ENCODE peak calls at places on chromosomes 3 and 15, in five cellular contexts. One of them, this sample, is unnamed.

GRCh38 chr3:10023587-10024310 is 2.5 kb upstream of the FANCD2 start:
- DNase-seq in activated CD4-positive, alpha-beta T cell treated with anti-CD3 and anti-CD28 coated beads, Interleukin-2, amount 50 U/mL, for 24 hours: no peak
- DNase-seq in HS-5: peak
- DNase-seq in NCI-H2081: no peak
- DNase-seq in OCI-LY7: no peak
- DNase-seq in this sample: no peak

GRCh38 chr3:123733341-123733740 is 148.5 kb upstream of the HACD2 start:
- DNase-seq in HS-5: no peak
- DNase-seq in activated CD4-positive, alpha-beta T cell treated with anti-CD3 and anti-CD28 coated beads, Interleukin-2, amount 50 U/mL, for 24 hours: no peak
- DNase-seq in NCI-H2081: no peak
- DNase-seq in OCI-LY7: no peak
- DNase-seq in this sample: no peak

GRCh38 chr15:43881944-43882343 is 55.1 kb downstream of the WDR76 start:
- DNase-seq in HS-5: no peak
- DNase-seq in OCI-LY7: no peak
- DNase-seq in NCI-H2081: no peak
- DNase-seq in activated CD4-positive, alpha-beta T cell treated with anti-CD3 and anti-CD28 coated beads, Interleukin-2, amount 50 U/mL, for 24 hours: no peak
- DNase-seq in this sample: no peak

GRCh38 chr3:131995936-131996335 is 38.9 kb downstream of the CPNE4 start:
- DNase-seq in OCI-LY7: no peak
- DNase-seq in HS-5: no peak
- DNase-seq in NCI-H2081: no peak
- DNase-seq in activated CD4-positive, alpha-beta T cell treated with anti-CD3 and anti-CD28 coated beads, Interleukin-2, amount 50 U/mL, for 24 hours: no peak
- DNase-seq in this sample: no peak

GRCh38 chr15:74664028-74664616 is 31.7 kb downstream of the EDC3 start:
- DNase-seq in activated CD4-positive, alpha-beta T cell treated with anti-CD3 and anti-CD28 coated beads, Interleukin-2, amount 50 U/mL, for 24 hours: no peak
- DNase-seq in NCI-H2081: peak
- DNase-seq in OCI-LY7: no peak
- DNase-seq in HS-5: no peak
- DNase-seq in this sample: no peak

GRCh38 chr3:87359807-87360206 is 83.4 kb upstream of the POU1F1 start:
- DNase-seq in NCI-H2081: no peak
- DNase-seq in OCI-LY7: no peak
- DNase-seq in activated CD4-positive, alpha-beta T cell treated with anti-CD3 and anti-CD28 coated beads, Interleukin-2, amount 50 U/mL, for 24 hours: no peak
- DNase-seq in HS-5: no peak
- DNase-seq in this sample: no peak

GRCh38 chr3:36944012-36944640 is 728 bp downstream of the TRANK1 start:
- DNase-seq in OCI-LY7: peak
- DNase-seq in HS-5: peak
- DNase-seq in activated CD4-positive, alpha-beta T cell treated with anti-CD3 and anti-CD28 coated beads, Interleukin-2, amount 50 U/mL, for 24 hours: peak
- DNase-seq in NCI-H2081: peak
- DNase-seq in this sample: no peak

GRCh38 chr3:14730703-14731102 is 55.8 kb downstream of the C3orf20 start:
- DNase-seq in NCI-H2081: no peak
- DNase-seq in HS-5: no peak
- DNase-seq in activated CD4-positive, alpha-beta T cell treated with anti-CD3 and anti-CD28 coated beads, Interleukin-2, amount 50 U/mL, for 24 hours: no peak
- DNase-seq in OCI-LY7: no peak
- DNase-seq in this sample: no peak

GRCh38 chr3:72664576-72664975 is 183.7 kb downstream of the SHQ1 start:
- DNase-seq in NCI-H2081: no peak
- DNase-seq in activated CD4-positive, alpha-beta T cell treated with anti-CD3 and anti-CD28 coated beads, Interleukin-2, amount 50 U/mL, for 24 hours: no peak
- DNase-seq in OCI-LY7: no peak
- DNase-seq in HS-5: no peak
- DNase-seq in this sample: no peak

GRCh38 chr3:21509706-21510105 is 241.3 kb downstream of the ZNF385D start:
- DNase-seq in HS-5: no peak
- DNase-seq in NCI-H2081: no peak
- DNase-seq in activated CD4-positive, alpha-beta T cell treated with anti-CD3 and anti-CD28 coated beads, Interleukin-2, amount 50 U/mL, for 24 hours: no peak
- DNase-seq in OCI-LY7: no peak
- DNase-seq in this sample: no peak

GRCh38 chr3:140391041-140391440 is 286.8 kb upstream of the TRIM42 start:
- DNase-seq in NCI-H2081: no peak
- DNase-seq in OCI-LY7: no peak
- DNase-seq in HS-5: no peak
- DNase-seq in activated CD4-positive, alpha-beta T cell treated with anti-CD3 and anti-CD28 coated beads, Interleukin-2, amount 50 U/mL, for 24 hours: no peak
- DNase-seq in this sample: no peak

GRCh38 chr3:11567516-11568467 is 75.9 kb downstream of the VGLL4 start:
- DNase-seq in HS-5: peak
- DNase-seq in OCI-LY7: no peak
- DNase-seq in activated CD4-positive, alpha-beta T cell treated with anti-CD3 and anti-CD28 coated beads, Interleukin-2, amount 50 U/mL, for 24 hours: no peak
- DNase-seq in NCI-H2081: no peak
- DNase-seq in this sample: no peak

GRCh38 chr3:110070539-110070916 is 733.2 kb upstream of the DPPA4 start:
- DNase-seq in NCI-H2081: no peak
- DNase-seq in HS-5: no peak
- DNase-seq in OCI-LY7: no peak
- DNase-seq in activated CD4-positive, alpha-beta T cell treated with anti-CD3 and anti-CD28 coated beads, Interleukin-2, amount 50 U/mL, for 24 hours: no peak
- DNase-seq in this sample: no peak

GRCh38 chr15:63896336-63897115 is 62.8 kb upstream of the HERC1 start:
- DNase-seq in OCI-LY7: no peak
- DNase-seq in NCI-H2081: no peak
- DNase-seq in HS-5: peak
- DNase-seq in activated CD4-positive, alpha-beta T cell treated with anti-CD3 and anti-CD28 coated beads, Interleukin-2, amount 50 U/mL, for 24 hours: no peak
- DNase-seq in this sample: no peak

GRCh38 chr3:46946856-46947544 is 29.5 kb downstream of the CCDC12 start:
- DNase-seq in OCI-LY7: no peak
- DNase-seq in NCI-H2081: peak
- DNase-seq in HS-5: no peak
- DNase-seq in activated CD4-positive, alpha-beta T cell treated with anti-CD3 and anti-CD28 coated beads, Interleukin-2, amount 50 U/mL, for 24 hours: no peak
- DNase-seq in this sample: no peak

GRCh38 chr3:75042941-75043340 is 428.5 kb upstream of the CNTN3 start:
- DNase-seq in activated CD4-positive, alpha-beta T cell treated with anti-CD3 and anti-CD28 coated beads, Interleukin-2, amount 50 U/mL, for 24 hours: no peak
- DNase-seq in OCI-LY7: no peak
- DNase-seq in HS-5: no peak
- DNase-seq in NCI-H2081: no peak
- DNase-seq in this sample: no peak

GRCh38 chr15:30990451-30991300 is 752 bp downstream of the MTMR10 start:
- DNase-seq in OCI-LY7: peak
- DNase-seq in HS-5: peak
- DNase-seq in NCI-H2081: no peak
- DNase-seq in activated CD4-positive, alpha-beta T cell treated with anti-CD3 and anti-CD28 coated beads, Interleukin-2, amount 50 U/mL, for 24 hours: no peak
- DNase-seq in this sample: no peak

GRCh38 chr3:155032918-155033317 is 47.2 kb upstream of the MME start:
- DNase-seq in activated CD4-positive, alpha-beta T cell treated with anti-CD3 and anti-CD28 coated beads, Interleukin-2, amount 50 U/mL, for 24 hours: no peak
- DNase-seq in OCI-LY7: no peak
- DNase-seq in NCI-H2081: no peak
- DNase-seq in HS-5: peak
- DNase-seq in this sample: no peak

GRCh38 chr3:38126121-38126892 is 10.6 kb downstream of the ACAA1 start:
- DNase-seq in OCI-LY7: no peak
- DNase-seq in HS-5: no peak
- DNase-seq in NCI-H2081: no peak
- DNase-seq in activated CD4-positive, alpha-beta T cell treated with anti-CD3 and anti-CD28 coated beads, Interleukin-2, amount 50 U/mL, for 24 hours: no peak
- DNase-seq in this sample: no peak

GRCh38 chr3:102936511-102936910 is 501.7 kb downstream of the ZPLD1 start:
- DNase-seq in HS-5: peak
- DNase-seq in activated CD4-positive, alpha-beta T cell treated with anti-CD3 and anti-CD28 coated beads, Interleukin-2, amount 50 U/mL, for 24 hours: no peak
- DNase-seq in OCI-LY7: no peak
- DNase-seq in NCI-H2081: no peak
- DNase-seq in this sample: no peak

GRCh38 chr15:77940548-77940947 is 137.0 kb downstream of the TBC1D2B start:
- DNase-seq in HS-5: no peak
- DNase-seq in NCI-H2081: no peak
- DNase-seq in activated CD4-positive, alpha-beta T cell treated with anti-CD3 and anti-CD28 coated beads, Interleukin-2, amount 50 U/mL, for 24 hours: no peak
- DNase-seq in OCI-LY7: no peak
- DNase-seq in this sample: no peak

GRCh38 chr3:9168230-9168629 is 81.2 kb downstream of the SRGAP3 start:
- DNase-seq in HS-5: no peak
- DNase-seq in NCI-H2081: no peak
- DNase-seq in OCI-LY7: peak
- DNase-seq in activated CD4-positive, alpha-beta T cell treated with anti-CD3 and anti-CD28 coated beads, Interleukin-2, amount 50 U/mL, for 24 hours: no peak
- DNase-seq in this sample: no peak

GRCh38 chr15:101533371-101534140 is 44.0 kb upstream of the PCSK6 start:
- DNase-seq in NCI-H2081: no peak
- DNase-seq in HS-5: no peak
- DNase-seq in activated CD4-positive, alpha-beta T cell treated with anti-CD3 and anti-CD28 coated beads, Interleukin-2, amount 50 U/mL, for 24 hours: no peak
- DNase-seq in OCI-LY7: no peak
- DNase-seq in this sample: no peak

GRCh38 chr15:75225951-75226732 is 24.5 kb downstream of the C15orf39 start:
- DNase-seq in activated CD4-positive, alpha-beta T cell treated with anti-CD3 and anti-CD28 coated beads, Interleukin-2, amount 50 U/mL, for 24 hours: no peak
- DNase-seq in OCI-LY7: no peak
- DNase-seq in NCI-H2081: no peak
- DNase-seq in HS-5: no peak
- DNase-seq in this sample: no peak

GRCh38 chr15:68479406-68479805 is 47.4 kb upstream of the ITGA11 start:
- DNase-seq in HS-5: no peak
- DNase-seq in activated CD4-positive, alpha-beta T cell treated with anti-CD3 and anti-CD28 coated beads, Interleukin-2, amount 50 U/mL, for 24 hours: no peak
- DNase-seq in OCI-LY7: no peak
- DNase-seq in NCI-H2081: no peak
- DNase-seq in this sample: no peak

GRCh38 chr3:184295771-184296170 is 3.3 kb upstream of the PSMD2 start:
- DNase-seq in NCI-H2081: peak
- DNase-seq in OCI-LY7: no peak
- DNase-seq in HS-5: no peak
- DNase-seq in activated CD4-positive, alpha-beta T cell treated with anti-CD3 and anti-CD28 coated beads, Interleukin-2, amount 50 U/mL, for 24 hours: no peak
- DNase-seq in this sample: peak

GRCh38 chr15:25568751-25569150 is 129.9 kb upstream of the UBE3A start:
- DNase-seq in activated CD4-positive, alpha-beta T cell treated with anti-CD3 and anti-CD28 coated beads, Interleukin-2, amount 50 U/mL, for 24 hours: no peak
- DNase-seq in OCI-LY7: no peak
- DNase-seq in HS-5: no peak
- DNase-seq in NCI-H2081: no peak
- DNase-seq in this sample: no peak

GRCh38 chr3:16720367-16720766 is 115.1 kb upstream of the DAZL start:
- DNase-seq in OCI-LY7: no peak
- DNase-seq in activated CD4-positive, alpha-beta T cell treated with anti-CD3 and anti-CD28 coated beads, Interleukin-2, amount 50 U/mL, for 24 hours: no peak
- DNase-seq in NCI-H2081: no peak
- DNase-seq in HS-5: no peak
- DNase-seq in this sample: no peak

GRCh38 chr3:186002884-186003472 is 65.2 kb upstream of the TRA2B start:
- DNase-seq in HS-5: no peak
- DNase-seq in activated CD4-positive, alpha-beta T cell treated with anti-CD3 and anti-CD28 coated beads, Interleukin-2, amount 50 U/mL, for 24 hours: no peak
- DNase-seq in OCI-LY7: peak
- DNase-seq in NCI-H2081: no peak
- DNase-seq in this sample: no peak

GRCh38 chr15:63381301-63382192 is at the start of gene CA12:
- DNase-seq in HS-5: no peak
- DNase-seq in NCI-H2081: peak
- DNase-seq in activated CD4-positive, alpha-beta T cell treated with anti-CD3 and anti-CD28 coated beads, Interleukin-2, amount 50 U/mL, for 24 hours: no peak
- DNase-seq in OCI-LY7: no peak
- DNase-seq in this sample: no peak

GRCh38 chr15:85333132-85333831 is 47.1 kb upstream of the AKAP13 start:
- DNase-seq in activated CD4-positive, alpha-beta T cell treated with anti-CD3 and anti-CD28 coated beads, Interleukin-2, amount 50 U/mL, for 24 hours: no peak
- DNase-seq in NCI-H2081: no peak
- DNase-seq in OCI-LY7: no peak
- DNase-seq in HS-5: no peak
- DNase-seq in this sample: no peak

GRCh38 chr15:38374477-38374876 is 79.5 kb upstream of the FAM98B start:
- DNase-seq in HS-5: no peak
- DNase-seq in activated CD4-positive, alpha-beta T cell treated with anti-CD3 and anti-CD28 coated beads, Interleukin-2, amount 50 U/mL, for 24 hours: no peak
- DNase-seq in OCI-LY7: no peak
- DNase-seq in NCI-H2081: no peak
- DNase-seq in this sample: no peak

GRCh38 chr3:45280971-45281370 is 54.9 kb upstream of the TMEM158 start:
- DNase-seq in NCI-H2081: no peak
- DNase-seq in activated CD4-positive, alpha-beta T cell treated with anti-CD3 and anti-CD28 coated beads, Interleukin-2, amount 50 U/mL, for 24 hours: no peak
- DNase-seq in HS-5: no peak
- DNase-seq in OCI-LY7: no peak
- DNase-seq in this sample: no peak

GRCh38 chr3:123116116-123116515 is 49.3 kb downstream of the PDIA5 start:
- DNase-seq in activated CD4-positive, alpha-beta T cell treated with anti-CD3 and anti-CD28 coated beads, Interleukin-2, amount 50 U/mL, for 24 hours: no peak
- DNase-seq in OCI-LY7: no peak
- DNase-seq in HS-5: no peak
- DNase-seq in NCI-H2081: no peak
- DNase-seq in this sample: no peak

GRCh38 chr15:95405447-95405846 is 925.1 kb upstream of the NR2F2 start:
- DNase-seq in NCI-H2081: no peak
- DNase-seq in HS-5: no peak
- DNase-seq in OCI-LY7: no peak
- DNase-seq in activated CD4-positive, alpha-beta T cell treated with anti-CD3 and anti-CD28 coated beads, Interleukin-2, amount 50 U/mL, for 24 hours: no peak
- DNase-seq in this sample: no peak

GRCh38 chr15:76179023-76179422 is 119.2 kb downstream of the TMEM266 start:
- DNase-seq in activated CD4-positive, alpha-beta T cell treated with anti-CD3 and anti-CD28 coated beads, Interleukin-2, amount 50 U/mL, for 24 hours: no peak
- DNase-seq in OCI-LY7: no peak
- DNase-seq in NCI-H2081: no peak
- DNase-seq in HS-5: no peak
- DNase-seq in this sample: no peak

GRCh38 chr3:55426486-55426885 is 60.6 kb downstream of the WNT5A start:
- DNase-seq in NCI-H2081: no peak
- DNase-seq in OCI-LY7: no peak
- DNase-seq in HS-5: no peak
- DNase-seq in activated CD4-positive, alpha-beta T cell treated with anti-CD3 and anti-CD28 coated beads, Interleukin-2, amount 50 U/mL, for 24 hours: no peak
- DNase-seq in this sample: no peak

GRCh38 chr15:99998661-99999101 is 265.4 kb upstream of the LYSMD4 start:
- DNase-seq in HS-5: no peak
- DNase-seq in OCI-LY7: no peak
- DNase-seq in NCI-H2081: no peak
- DNase-seq in activated CD4-positive, alpha-beta T cell treated with anti-CD3 and anti-CD28 coated beads, Interleukin-2, amount 50 U/mL, for 24 hours: no peak
- DNase-seq in this sample: no peak

GRCh38 chr3:66885326-66886000 is 112.6 kb upstream of the KBTBD8 start:
- DNase-seq in HS-5: no peak
- DNase-seq in NCI-H2081: no peak
- DNase-seq in activated CD4-positive, alpha-beta T cell treated with anti-CD3 and anti-CD28 coated beads, Interleukin-2, amount 50 U/mL, for 24 hours: no peak
- DNase-seq in OCI-LY7: no peak
- DNase-seq in this sample: no peak

GRCh38 chr3:154314152-154314551 is 10.1 kb downstream of the DHX36 start:
- DNase-seq in activated CD4-positive, alpha-beta T cell treated with anti-CD3 and anti-CD28 coated beads, Interleukin-2, amount 50 U/mL, for 24 hours: no peak
- DNase-seq in HS-5: no peak
- DNase-seq in NCI-H2081: no peak
- DNase-seq in OCI-LY7: no peak
- DNase-seq in this sample: no peak